ENCODE peak calls at places on chromosomes 5 and 9, in four cellular contexts. B is activated T-cell treated with anti-CD3 and anti-CD28 coated beads for 1 hour, O is kidney epithelial cell, I is fibroblast of gingiva. F is an unnamed sample.

GRCh38 chr5:41794478-41794877 is 75.7 kb downstream of the OXCT1 start:
- DNase-seq in I (peak; percentile 80), O (peak; percentile 93), B (no peak), F (no peak)

GRCh38 chr9:123562844-123563346 is 206.9 kb downstream of the CRB2 start:
- DNase-seq in B (no peak), I (peak; percentile 83), O (peak; percentile 69), F (no peak)

GRCh38 chr5:179765400-179765799 is 28.4 kb upstream of the LTC4S start:
- DNase-seq in B (no peak), I (peak; percentile 47), O (peak; percentile 55), F (no peak)

GRCh38 chr5:106521701-106522100 is 1149.0 kb downstream of the EFNA5 start:
- DNase-seq in O (peak; percentile 71), B (no peak), I (peak; percentile 49), F (no peak)

GRCh38 chr5:57537831-57538230 is 55.2 kb upstream of the ACTBL2 start:
- DNase-seq in B (no peak), I (no peak), O (no peak), F (no peak)

GRCh38 chr9:71920456-71921189 is 9.2 kb downstream of the C9orf85 start:
- DNase-seq in I (no peak), O (no peak), B (no peak), F (no peak)

GRCh38 chr9:102185371-102185770 is 446.9 kb upstream of the GRIN3A start:
- DNase-seq in B (no peak), O (no peak), I (no peak), F (no peak)

GRCh38 chr5:134846641-134846960 is 833 bp downstream of the C5orf24 start:
- DNase-seq in B (no peak), I (peak; percentile 6), O (no peak), F (no peak)

GRCh38 chr9:120919639-120920494 is 6.7 kb downstream of the TRAF1 start:
- DNase-seq in B (no peak), I (peak; percentile 36), O (no peak), F (peak; percentile 64)

GRCh38 chr9:27414215-27414731 is 109.8 kb upstream of the IFNK start:
- DNase-seq in B (no peak), I (no peak), O (no peak), F (no peak)

GRCh38 chr5:6736106-6736505 is 22.9 kb downstream of the TENT4A start:
- DNase-seq in I (no peak), B (no peak), O (no peak), F (no peak)

GRCh38 chr5:141876628-141877477 is 1.4 kb downstream of the PCDH1 start:
- DNase-seq in I (no peak), O (no peak), B (no peak), F (no peak)

GRCh38 chr9:110777201-110777842 is 108.7 kb downstream of the MUSK start:
- DNase-seq in O (no peak), I (no peak), B (no peak), F (no peak)

GRCh38 chr5:6510132-6510531 is 61.5 kb downstream of the UBE2QL1 start:
- DNase-seq in I (no peak), O (no peak), B (no peak), F (no peak)

GRCh38 chr9:4073371-4073770 is 226.5 kb downstream of the GLIS3 start:
- DNase-seq in B (no peak), I (no peak), O (no peak), F (no peak)

GRCh38 chr9:114031948-114032688 is 46.0 kb downstream of the AMBP start:
- DNase-seq in I (no peak), B (no peak), O (no peak), F (no peak)

GRCh38 chr9:137798901-137799629 is 78.5 kb upstream of the CACNA1B start:
- DNase-seq in I (no peak), B (no peak), O (no peak), F (no peak)

GRCh38 chr5:155794801-155795200 is 532.2 kb upstream of the SGCD start:
- DNase-seq in O (no peak), I (no peak), B (no peak), F (no peak)

GRCh38 chr9:128102861-128103588 is 24.5 kb downstream of the PTGES2 start:
- DNase-seq in I (no peak), B (no peak), O (no peak), F (no peak)

GRCh38 chr5:96279796-96280542 is 153.1 kb downstream of the PCSK1 start:
- DNase-seq in I (no peak), B (no peak), O (no peak), F (no peak)

GRCh38 chr9:126431112-126431742 is 104.6 kb downstream of the MVB12B start:
- DNase-seq in I (no peak), B (no peak), O (no peak), F (no peak)

GRCh38 chr9:135480071-135480941 is 724 bp downstream of the PPP1R26 start:
- DNase-seq in I (peak; percentile 30), B (no peak), O (no peak), F (no peak)

GRCh38 chr5:125277494-125278154 is 531.2 kb upstream of the ZNF608 start:
- DNase-seq in O (peak; percentile 87), B (no peak), I (no peak), F (no peak)

GRCh38 chr5:6576861-6577501 is 55.9 kb downstream of the NSUN2 start:
- DNase-seq in B (no peak), I (peak; percentile 45), O (no peak), F (peak; percentile 12)

GRCh38 chr9:2159521-2160417 is 144.6 kb downstream of the SMARCA2 start:
- DNase-seq in B (no peak), O (no peak), I (peak; percentile 8), F (no peak)

GRCh38 chr5:538801-539468 is 14.7 kb upstream of the SLC9A3 start:
- DNase-seq in O (no peak), I (no peak), B (no peak), F (no peak)

GRCh38 chr9:101977614-101978210 is 239.3 kb upstream of the GRIN3A start:
- DNase-seq in B (no peak), O (peak; percentile 1), I (peak; percentile 16), F (no peak)

GRCh38 chr5:43572357-43572756 is 15.5 kb upstream of the PAIP1 start:
- DNase-seq in O (no peak), B (no peak), I (no peak), F (no peak)